ENCODE peak calls at places on chromosomes 11 and 22, in five cellular contexts. T is SHP77; E is SK-MEL-5; Y is activated naive CD4-positive, alpha-beta T cell; S is progenitor cell of endocrine pancreas. Z is an unnamed sample.

GRCh38 chr11:79331251-79331901 is 109.5 kb downstream of the TENM4 start:
- DNase-seq in T (no peak), S (no peak), Y (no peak), E (no peak), Z (no peak)

GRCh38 chr11:125371451-125371935 is 124.6 kb downstream of the FEZ1 start:
- DNase-seq in T (no peak), E (no peak), Y (no peak), S (no peak), Z (no peak)

GRCh38 chr22:22248878-22249277 is 4.3 kb downstream of the VPREB1 start:
- DNase-seq in S (no peak), T (no peak), E (no peak), Y (no peak), Z (no peak)

GRCh38 chr11:3631331-3631730 is 10.5 kb downstream of the ART5 start:
- DNase-seq in Y (no peak), S (no peak), T (no peak), E (no peak), Z (no peak)

GRCh38 chr11:6357222-6357621 is 33.1 kb upstream of the SMPD1 start:
- DNase-seq in S (no peak), Y (no peak), E (peak; percentile 88), T (no peak), Z (no peak)

GRCh38 chr11:93694109-93694508 is 32.6 kb downstream of the CEP295 start:
- DNase-seq in T (no peak), S (no peak), Y (no peak), E (no peak), Z (no peak)

GRCh38 chr22:44127353-44127752 is 53.4 kb upstream of the PARVG start:
- DNase-seq in S (no peak), E (no peak), Y (no peak), T (no peak), Z (no peak)

GRCh38 chr11:35162795-35163194 is 23.8 kb downstream of the CD44 start:
- DNase-seq in Y (no peak), T (no peak), S (no peak), E (no peak), Z (no peak)

GRCh38 chr11:95790123-95790932 is at the start of gene CEP57:
- DNase-seq in S (peak; percentile 87), Y (peak; percentile 87), E (peak; percentile 97), T (peak; percentile 90), Z (peak; percentile 95)

GRCh38 chr11:61532136-61533038 is 23.8 kb downstream of the LRRC10B start:
- DNase-seq in T (peak; percentile 55), E (peak; percentile 58), S (peak; percentile 29), Y (peak; percentile 23), Z (peak; percentile 68)

GRCh38 chr11:129992161-129992944 is 10.3 kb downstream of the PRDM10 start:
- DNase-seq in Y (peak; percentile 13), E (peak; percentile 60), S (no peak), T (peak; percentile 81), Z (peak; percentile 50)

GRCh38 chr22:17370036-17370765 is 941 bp downstream of the CECR2 start:
- DNase-seq in S (peak; percentile 24), Y (no peak), E (no peak), T (no peak), Z (peak; percentile 41)

GRCh38 chr22:47954107-47954506 is 1191.7 kb downstream of the TBC1D22A start:
- DNase-seq in E (no peak), T (no peak), Y (no peak), S (no peak), Z (no peak)

Z was measured in right lobe of liver.